ENCODE peak calls at places on chromosomes 11 and 22, in seven cellular contexts. One of them, this sample, is unnamed.

GRCh38 chr11:45145421-45146071 is 893 bp upstream of the PRDM11 start:
- DNase-seq in H1: peak
- DNase-seq in GM12878: no peak
- DNase-seq in HepG2: no peak
- DNase-seq in SK-N-SH: no peak
- DNase-seq in K562: no peak
- DNase-seq in GM12892: no peak
- DNase-seq in this sample: no peak

GRCh38 chr11:102135256-102135655 is 25.0 kb downstream of the YAP1 start:
- DNase-seq in K562: no peak
- DNase-seq in H1: no peak
- DNase-seq in SK-N-SH: no peak
- DNase-seq in GM12892: no peak
- DNase-seq in HepG2: no peak
- DNase-seq in GM12878: no peak
- DNase-seq in this sample: no peak

GRCh38 chr11:71477637-71478011 is 24.6 kb downstream of the NADSYN1 start:
- DNase-seq in H1: no peak
- DNase-seq in GM12892: no peak
- DNase-seq in HepG2: no peak
- DNase-seq in SK-N-SH: no peak
- DNase-seq in K562: no peak
- DNase-seq in GM12878: no peak
- DNase-seq in this sample: no peak

GRCh38 chr22:46394622-46395021 is 59.1 kb downstream of the TRMU start:
- DNase-seq in GM12878: no peak
- DNase-seq in GM12892: no peak
- DNase-seq in SK-N-SH: no peak
- DNase-seq in K562: no peak
- DNase-seq in H1: no peak
- DNase-seq in HepG2: no peak
- DNase-seq in this sample: no peak

GRCh38 chr11:74636633-74637184 is 44.3 kb downstream of the POLD3 start:
- DNase-seq in GM12878: no peak
- DNase-seq in H1: no peak
- DNase-seq in K562: peak
- DNase-seq in SK-N-SH: no peak
- DNase-seq in HepG2: no peak
- DNase-seq in GM12892: no peak
- DNase-seq in this sample: no peak

GRCh38 chr11:133172349-133172748 is 360.0 kb downstream of the OPCML start:
- DNase-seq in SK-N-SH: no peak
- DNase-seq in K562: no peak
- DNase-seq in H1: no peak
- DNase-seq in GM12892: no peak
- DNase-seq in GM12878: no peak
- DNase-seq in HepG2: no peak
- DNase-seq in this sample: no peak

GRCh38 chr11:84552791-84553190 is 1074.4 kb downstream of the DLG2 start:
- DNase-seq in H1: no peak
- DNase-seq in HepG2: no peak
- DNase-seq in GM12878: no peak
- DNase-seq in K562: no peak
- DNase-seq in SK-N-SH: no peak
- DNase-seq in GM12892: no peak
- DNase-seq in this sample: no peak

GRCh38 chr11:113248702-113249490 is 65.5 kb upstream of the TTC12 start:
- DNase-seq in HepG2: no peak
- DNase-seq in SK-N-SH: no peak
- DNase-seq in K562: no peak
- DNase-seq in H1: no peak
- DNase-seq in GM12892: no peak
- DNase-seq in GM12878: no peak
- DNase-seq in this sample: no peak

GRCh38 chr22:23862103-23862502 is 4.4 kb downstream of the SLC2A11 start:
- DNase-seq in K562: peak
- DNase-seq in GM12892: no peak
- DNase-seq in SK-N-SH: peak
- DNase-seq in GM12878: no peak
- DNase-seq in HepG2: no peak
- DNase-seq in H1: no peak
- DNase-seq in this sample: no peak

GRCh38 chr11:128467610-128468041 is 119.7 kb downstream of the ETS1 start:
- DNase-seq in HepG2: peak
- DNase-seq in H1: peak
- DNase-seq in GM12892: no peak
- DNase-seq in SK-N-SH: no peak
- DNase-seq in K562: no peak
- DNase-seq in GM12878: no peak
- DNase-seq in this sample: no peak

GRCh38 chr22:32967285-32968101 is 90.7 kb downstream of the SYN3 start:
- DNase-seq in K562: no peak
- DNase-seq in HepG2: peak
- DNase-seq in H1: no peak
- DNase-seq in GM12878: no peak
- DNase-seq in SK-N-SH: no peak
- DNase-seq in GM12892: no peak
- DNase-seq in this sample: no peak

GRCh38 chr11:118051611-118052461 is 25.0 kb upstream of the TMPRSS4 start:
- DNase-seq in SK-N-SH: no peak
- DNase-seq in HepG2: no peak
- DNase-seq in GM12892: no peak
- DNase-seq in H1: no peak
- DNase-seq in K562: no peak
- DNase-seq in GM12878: peak
- DNase-seq in this sample: no peak

GRCh38 chr22:39405346-39406085 is 5.9 kb downstream of the TAB1 start:
- DNase-seq in K562: no peak
- DNase-seq in GM12892: no peak
- DNase-seq in GM12878: no peak
- DNase-seq in SK-N-SH: no peak
- DNase-seq in HepG2: no peak
- DNase-seq in H1: no peak
- DNase-seq in this sample: no peak
- TF ChIP-seq POLR2AphosphoS5 in K562: no peak
- TF ChIP-seq POLR2AphosphoS5 in GM12892: no peak
- TF ChIP-seq POLR2AphosphoS5 in GM12878: no peak
- TF ChIP-seq POLR2AphosphoS5 in SK-N-SH: no peak
- TF ChIP-seq POLR2AphosphoS5 in HepG2: no peak
- TF ChIP-seq POLR2AphosphoS5 in H1: no peak
- TF ChIP-seq POLR2AphosphoS5 in this sample: no peak

DNA sequence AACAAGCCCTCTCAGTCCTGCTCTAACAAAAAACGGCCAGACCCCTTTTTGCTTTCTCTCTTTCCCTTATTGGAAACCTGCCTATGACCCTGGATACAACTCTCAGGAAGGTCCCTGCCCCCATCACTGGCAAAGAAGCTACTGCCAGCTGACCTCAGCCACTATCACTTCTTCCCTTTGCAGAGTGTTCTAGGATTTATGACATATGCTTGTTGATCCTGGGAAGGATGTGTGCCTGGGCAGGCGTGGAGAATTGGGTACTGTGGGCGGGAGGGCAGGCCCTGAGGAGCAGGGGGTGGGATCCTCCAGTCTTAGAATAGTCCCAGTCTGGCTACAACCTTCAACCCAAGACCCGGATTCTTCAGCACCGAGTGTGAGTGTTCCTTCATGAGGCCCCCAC is 7.5 kb downstream of the PGAP2 start:
- DNase-seq in GM12878: no peak
- DNase-seq in HepG2: no peak
- DNase-seq in SK-N-SH: no peak
- DNase-seq in H1: no peak
- DNase-seq in GM12892: no peak
- DNase-seq in K562: no peak
- DNase-seq in this sample: no peak
- TF ChIP-seq TAF1 in GM12878: no peak
- TF ChIP-seq TAF1 in HepG2: no peak
- TF ChIP-seq TAF1 in SK-N-SH: no peak
- TF ChIP-seq TAF1 in H1: no peak
- TF ChIP-seq TAF1 in GM12892: no peak
- TF ChIP-seq TAF1 in K562: no peak
- TF ChIP-seq TAF1 in this sample: no peak

GRCh38 chr22:49966041-49966715 is 5.6 kb downstream of the PIM3 start:
- DNase-seq in GM12892: no peak
- DNase-seq in HepG2: no peak
- DNase-seq in K562: no peak
- DNase-seq in SK-N-SH: peak
- DNase-seq in H1: no peak
- DNase-seq in GM12878: no peak
- DNase-seq in this sample: no peak

GRCh38 chr22:49964493-49965290 is 4.1 kb downstream of the PIM3 start:
- DNase-seq in GM12892: no peak
- DNase-seq in H1: no peak
- DNase-seq in HepG2: no peak
- DNase-seq in SK-N-SH: peak
- DNase-seq in K562: no peak
- DNase-seq in GM12878: no peak
- DNase-seq in this sample: no peak

GRCh38 chr22:49966716-49967332 is 6.3 kb downstream of the PIM3 start:
- DNase-seq in SK-N-SH: peak
- DNase-seq in K562: peak
- DNase-seq in H1: no peak
- DNase-seq in GM12892: no peak
- DNase-seq in GM12878: no peak
- DNase-seq in HepG2: peak
- DNase-seq in this sample: no peak

GRCh38 chr22:49964136-49964492 is 3.5 kb downstream of the PIM3 start:
- DNase-seq in SK-N-SH: peak
- DNase-seq in HepG2: no peak
- DNase-seq in K562: no peak
- DNase-seq in GM12892: no peak
- DNase-seq in H1: no peak
- DNase-seq in GM12878: no peak
- DNase-seq in this sample: no peak

DNA sequence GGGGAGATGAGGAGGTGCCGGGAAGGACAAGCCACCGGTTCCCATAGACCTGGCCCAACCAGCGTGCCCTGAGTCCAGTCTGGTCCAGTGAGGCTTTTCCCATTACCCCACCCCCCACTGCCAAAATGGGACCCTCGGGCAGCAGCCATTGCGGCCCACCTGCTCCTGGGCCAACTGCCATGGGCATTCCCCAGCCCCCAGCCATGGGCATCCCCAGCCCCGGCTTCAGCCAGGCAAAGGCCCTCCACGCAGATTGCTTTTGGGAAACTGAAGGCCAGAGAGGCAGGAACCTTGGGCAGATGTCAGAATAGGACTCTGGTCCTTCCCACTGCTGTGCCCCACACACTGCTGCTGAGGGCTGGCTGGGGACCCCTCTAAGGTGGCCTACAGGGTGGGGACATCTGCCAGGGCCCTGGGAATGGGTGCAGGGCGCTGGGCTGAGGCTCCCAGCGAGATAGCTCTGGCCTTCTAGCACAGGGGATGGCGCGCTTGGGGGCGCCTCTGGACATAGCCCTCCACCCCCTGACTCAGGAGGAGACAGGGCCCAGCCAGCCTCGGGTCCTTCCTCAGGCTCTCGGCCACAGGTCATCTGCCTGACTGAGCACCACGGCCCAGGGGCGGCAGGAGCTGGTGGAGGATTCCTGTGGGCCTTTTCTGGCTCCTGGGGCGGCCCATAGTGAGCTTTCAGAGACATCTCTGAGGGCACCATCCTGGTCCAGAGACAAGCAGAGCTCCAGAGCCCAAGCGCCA is 4.9 kb downstream of the PIM3 start:
- DNase-seq in SK-N-SH: peak
- DNase-seq in GM12892: no peak
- DNase-seq in K562: no peak
- DNase-seq in GM12878: no peak
- DNase-seq in HepG2: no peak
- DNase-seq in H1: no peak
- DNase-seq in this sample: no peak
- TF ChIP-seq POLR2AphosphoS5 in SK-N-SH: no peak
- TF ChIP-seq POLR2AphosphoS5 in GM12892: peak
- TF ChIP-seq POLR2AphosphoS5 in K562: no peak
- TF ChIP-seq POLR2AphosphoS5 in GM12878: peak
- TF ChIP-seq POLR2AphosphoS5 in HepG2: no peak
- TF ChIP-seq POLR2AphosphoS5 in H1: peak
- TF ChIP-seq POLR2AphosphoS5 in this sample: no peak

GRCh38 chr11:69818243-69819108 is 740 bp downstream of the FGF3 start:
- DNase-seq in K562: no peak
- DNase-seq in GM12878: no peak
- DNase-seq in GM12892: no peak
- DNase-seq in H1: no peak
- DNase-seq in SK-N-SH: peak
- DNase-seq in HepG2: no peak
- DNase-seq in this sample: no peak

GRCh38 chr11:69815973-69816372 is 3.2 kb downstream of the FGF3 start:
- DNase-seq in GM12892: no peak
- DNase-seq in K562: no peak
- DNase-seq in HepG2: no peak
- DNase-seq in SK-N-SH: no peak
- DNase-seq in GM12878: no peak
- DNase-seq in H1: no peak
- DNase-seq in this sample: no peak

GRCh38 chr11:69819109-69819490 is at the start of gene FGF3:
- DNase-seq in H1: no peak
- DNase-seq in K562: no peak
- DNase-seq in SK-N-SH: no peak
- DNase-seq in GM12892: no peak
- DNase-seq in HepG2: no peak
- DNase-seq in GM12878: no peak
- DNase-seq in this sample: no peak

GRCh38 chr11:69816671-69817070 is 2.5 kb downstream of the FGF3 start:
- DNase-seq in GM12892: no peak
- DNase-seq in H1: no peak
- DNase-seq in HepG2: no peak
- DNase-seq in K562: no peak
- DNase-seq in SK-N-SH: peak
- DNase-seq in GM12878: no peak
- DNase-seq in this sample: no peak

DNA sequence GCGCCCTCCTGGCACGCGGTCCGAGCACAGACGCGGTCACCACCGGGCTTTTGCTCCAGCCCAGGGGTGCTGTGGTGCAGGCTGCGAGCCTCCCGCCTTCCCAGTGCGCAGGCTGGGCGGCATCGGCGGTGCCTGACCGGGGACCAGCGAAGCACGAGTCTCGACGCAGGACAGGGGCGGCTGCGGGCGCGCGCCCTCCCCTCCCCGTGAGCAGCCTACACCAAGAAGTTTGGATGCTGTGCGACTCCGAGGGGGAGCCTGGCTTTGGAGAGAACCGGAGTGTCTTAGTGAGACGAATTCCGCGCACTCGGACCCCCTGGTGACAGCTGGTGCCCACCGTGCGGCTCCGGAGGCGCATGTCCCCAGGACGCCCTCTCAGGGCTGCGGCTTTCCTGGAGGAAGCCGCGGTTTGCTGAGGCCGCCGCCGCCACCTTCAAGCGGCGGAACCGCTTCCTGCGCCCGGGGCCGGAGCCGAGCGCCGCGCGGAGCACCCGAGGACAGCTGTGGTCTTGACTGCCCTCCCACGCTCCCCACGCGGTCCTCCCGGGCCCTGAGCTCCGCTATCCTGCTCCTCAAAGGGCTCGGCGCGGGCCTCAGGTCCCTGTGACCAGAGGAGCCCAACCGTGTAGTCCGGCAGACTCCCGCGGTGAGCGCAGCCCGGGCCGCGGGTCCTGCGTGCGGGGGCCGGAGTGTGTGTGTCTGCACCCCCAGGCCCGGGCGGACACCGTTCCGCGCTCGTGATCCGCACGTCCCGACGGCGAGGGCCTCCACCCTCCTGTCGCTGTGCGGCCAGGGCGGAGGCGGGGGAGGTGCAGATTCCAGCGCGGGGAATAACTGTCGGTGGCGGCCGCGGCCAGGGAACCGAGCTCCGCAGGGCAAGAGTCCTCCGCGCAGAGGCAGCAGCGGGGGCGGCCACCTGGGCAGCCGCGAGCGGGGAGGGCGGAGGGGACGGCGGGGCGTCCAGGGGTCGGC is 1.7 kb downstream of the FGF3 start:
- DNase-seq in H1: no peak
- DNase-seq in HepG2: no peak
- DNase-seq in GM12878: no peak
- DNase-seq in SK-N-SH: peak
- DNase-seq in GM12892: no peak
- DNase-seq in K562: no peak
- DNase-seq in this sample: no peak
- TF ChIP-seq TAF1 in H1: no peak
- TF ChIP-seq TAF1 in HepG2: no peak
- TF ChIP-seq TAF1 in GM12878: no peak
- TF ChIP-seq TAF1 in SK-N-SH: no peak
- TF ChIP-seq TAF1 in GM12892: no peak
- TF ChIP-seq TAF1 in K562: no peak
- TF ChIP-seq TAF1 in this sample: no peak